ENCODE peak calls at places on chromosomes 1 and 21, in six cellular contexts. One of them, this sample, is unnamed.

GRCh38 chr1:5913078-5913845 is 79.0 kb downstream of the NPHP4 start:
- DNase-seq in IMR-90: peak; percentile 34
- DNase-seq in neuronal stem cell: no peak
- DNase-seq in mesenchymal stem cell: no peak
- DNase-seq in H9: peak; percentile 29
- DNase-seq in H1: no peak
- DNase-seq in this sample: peak; percentile 16

GRCh38 chr21:26124421-26124833 is 46.1 kb downstream of the APP start:
- DNase-seq in IMR-90: peak; percentile 67
- DNase-seq in neuronal stem cell: no peak
- DNase-seq in mesenchymal stem cell: peak; percentile 64
- DNase-seq in H9: no peak
- DNase-seq in H1: no peak
- DNase-seq in this sample: peak; percentile 64

GRCh38 chr21:44742418-44743153 is 31.2 kb upstream of the TSPEAR start:
- DNase-seq in IMR-90: peak; percentile 4
- DNase-seq in neuronal stem cell: no peak
- DNase-seq in mesenchymal stem cell: no peak
- DNase-seq in H9: no peak
- DNase-seq in H1: no peak
- DNase-seq in this sample: no peak

GRCh38 chr1:2781627-2782026 is 19.9 kb downstream of the TTC34 start:
- DNase-seq in IMR-90: no peak
- DNase-seq in neuronal stem cell: no peak
- DNase-seq in mesenchymal stem cell: no peak
- DNase-seq in H9: no peak
- DNase-seq in H1: no peak
- DNase-seq in this sample: no peak

GRCh38 chr1:178232949-178233348 is 139.0 kb downstream of the RASAL2 start:
- DNase-seq in IMR-90: peak; percentile 62
- DNase-seq in neuronal stem cell: no peak
- DNase-seq in mesenchymal stem cell: peak; percentile 43
- DNase-seq in H9: no peak
- DNase-seq in H1: no peak
- DNase-seq in this sample: no peak

GRCh38 chr1:79777481-79778219 is 771.1 kb upstream of the ADGRL4 start:
- DNase-seq in IMR-90: no peak
- DNase-seq in neuronal stem cell: no peak
- DNase-seq in mesenchymal stem cell: no peak
- DNase-seq in H9: no peak
- DNase-seq in H1: no peak
- DNase-seq in this sample: peak; percentile 94

GRCh38 chr1:24910751-24911650 is 19.1 kb downstream of the RUNX3 start:
- DNase-seq in IMR-90: peak; percentile 70
- DNase-seq in neuronal stem cell: no peak
- DNase-seq in mesenchymal stem cell: peak; percentile 88
- DNase-seq in H9: no peak
- DNase-seq in H1: no peak
- DNase-seq in this sample: peak; percentile 29

GRCh38 chr1:183896466-183897026 is 91.6 kb downstream of the RGL1 start:
- DNase-seq in IMR-90: peak; percentile 49
- DNase-seq in neuronal stem cell: no peak
- DNase-seq in mesenchymal stem cell: peak; percentile 87
- DNase-seq in H9: no peak
- DNase-seq in H1: no peak
- DNase-seq in this sample: no peak

GRCh38 chr1:156880473-156880872 is 13.0 kb upstream of the PEAR1 start:
- DNase-seq in IMR-90: no peak
- DNase-seq in neuronal stem cell: no peak
- DNase-seq in mesenchymal stem cell: no peak
- DNase-seq in H9: no peak
- DNase-seq in H1: no peak
- DNase-seq in this sample: no peak

GRCh38 chr1:8496473-8496872 is 178.6 kb downstream of the SLC45A1 start:
- DNase-seq in IMR-90: no peak
- DNase-seq in neuronal stem cell: no peak
- DNase-seq in mesenchymal stem cell: no peak
- DNase-seq in H9: no peak
- DNase-seq in H1: no peak
- DNase-seq in this sample: no peak

DNA sequence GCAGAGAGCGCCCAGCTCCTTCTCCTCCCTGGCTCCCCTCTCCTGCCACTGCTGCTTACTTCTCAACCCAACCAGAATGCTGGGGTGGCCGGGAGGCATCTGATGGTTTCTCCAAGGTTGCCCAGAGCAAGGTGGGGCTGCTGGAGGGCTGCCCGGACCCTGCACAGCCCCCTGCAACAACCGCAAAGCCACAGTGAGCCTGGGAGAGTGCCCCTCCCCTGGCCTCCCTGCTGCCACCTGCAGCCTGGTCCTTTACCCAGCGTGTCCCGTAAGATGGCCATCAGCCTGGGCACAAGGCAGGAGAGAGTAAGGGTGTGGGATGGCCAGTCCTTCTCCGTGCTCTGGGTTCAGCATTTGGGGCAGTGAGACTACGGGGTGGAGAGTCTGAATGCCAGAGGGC is 17.0 kb downstream of the MX2 start:
- DNase-seq in IMR-90: no peak
- DNase-seq in neuronal stem cell: no peak
- DNase-seq in mesenchymal stem cell: no peak
- DNase-seq in H9: no peak
- DNase-seq in H1: no peak
- DNase-seq in this sample: no peak
- H2AK5ac ChIP-seq in IMR-90: no peak overlapping the region
- H2AK5ac ChIP-seq in neuronal stem cell: peak overlapping the region; percentile 72
- H2AK5ac ChIP-seq in mesenchymal stem cell: no peak overlapping the region
- H2AK5ac ChIP-seq in H9: no peak overlapping the region
- H2AK5ac ChIP-seq in H1: no peak overlapping the region
- H2AK5ac ChIP-seq in this sample: no peak overlapping the region

GRCh38 chr1:32651461-32652073 is 559 bp downstream of the RBBP4 start:
- DNase-seq in IMR-90: no peak
- DNase-seq in neuronal stem cell: no peak
- DNase-seq in mesenchymal stem cell: no peak
- DNase-seq in H9: no peak
- DNase-seq in H1: no peak
- DNase-seq in this sample: no peak
- H2AK5ac ChIP-seq in IMR-90: peak overlapping the region; percentile 91
- H2AK5ac ChIP-seq in neuronal stem cell: peak overlapping the region; percentile 10
- H2AK5ac ChIP-seq in mesenchymal stem cell: no peak overlapping the region
- H2AK5ac ChIP-seq in H9: no peak overlapping the region
- H2AK5ac ChIP-seq in H1: peak overlapping the region; percentile 41
- H2AK5ac ChIP-seq in this sample: no peak overlapping the region

GRCh38 chr1:213138391-213138790 is 87.3 kb downstream of the RPS6KC1 start:
- DNase-seq in IMR-90: no peak
- DNase-seq in neuronal stem cell: no peak
- DNase-seq in mesenchymal stem cell: no peak
- DNase-seq in H9: no peak
- DNase-seq in H1: no peak
- DNase-seq in this sample: no peak

GRCh38 chr1:213131851-213132655 is 81.0 kb downstream of the RPS6KC1 start:
- DNase-seq in IMR-90: no peak
- DNase-seq in neuronal stem cell: no peak
- DNase-seq in mesenchymal stem cell: no peak
- DNase-seq in H9: no peak
- DNase-seq in H1: no peak
- DNase-seq in this sample: no peak

GRCh38 chr1:213135572-213135971 is 84.5 kb downstream of the RPS6KC1 start:
- DNase-seq in IMR-90: peak; percentile 50
- DNase-seq in neuronal stem cell: no peak
- DNase-seq in mesenchymal stem cell: peak; percentile 11
- DNase-seq in H9: no peak
- DNase-seq in H1: no peak
- DNase-seq in this sample: peak; percentile 18

GRCh38 chr1:213138892-213139291 is 87.9 kb downstream of the RPS6KC1 start:
- DNase-seq in IMR-90: peak; percentile 69
- DNase-seq in neuronal stem cell: no peak
- DNase-seq in mesenchymal stem cell: peak; percentile 32
- DNase-seq in H9: no peak
- DNase-seq in H1: no peak
- DNase-seq in this sample: no peak

GRCh38 chr1:213136190-213136917 is 85.3 kb downstream of the RPS6KC1 start:
- DNase-seq in IMR-90: no peak
- DNase-seq in neuronal stem cell: no peak
- DNase-seq in mesenchymal stem cell: no peak
- DNase-seq in H9: no peak
- DNase-seq in H1: no peak
- DNase-seq in this sample: peak; percentile 57
- H2AK5ac ChIP-seq in IMR-90: no peak overlapping the region
- H2AK5ac ChIP-seq in neuronal stem cell: no peak overlapping the region
- H2AK5ac ChIP-seq in mesenchymal stem cell: no peak overlapping the region
- H2AK5ac ChIP-seq in H9: no peak overlapping the region
- H2AK5ac ChIP-seq in H1: no peak overlapping the region
- H2AK5ac ChIP-seq in this sample: no peak overlapping the region

GRCh38 chr1:115283681-115284146 is 54.3 kb downstream of the NGF start:
- DNase-seq in IMR-90: no peak
- DNase-seq in neuronal stem cell: no peak
- DNase-seq in mesenchymal stem cell: no peak
- DNase-seq in H9: no peak
- DNase-seq in H1: no peak
- DNase-seq in this sample: no peak
- H2AK5ac ChIP-seq in IMR-90: no peak overlapping the region
- H2AK5ac ChIP-seq in neuronal stem cell: no peak overlapping the region
- H2AK5ac ChIP-seq in mesenchymal stem cell: no peak overlapping the region
- H2AK5ac ChIP-seq in H9: no peak overlapping the region
- H2AK5ac ChIP-seq in H1: no peak overlapping the region
- H2AK5ac ChIP-seq in this sample: no peak overlapping the region

This sample was measured in mesendoderm.